ENCODE peak calls at places on chromosomes 5 and 9, in eight cellular contexts. One of them, this sample, is unnamed.

GRCh38 chr9:125374443-125375309 is 113.0 kb downstream of the GAPVD1 start:
- DNase-seq in endodermal cell: peak
- DNase-seq in glomerular endothelial cell: no peak
- DNase-seq in pancreas: peak
- DNase-seq in AG09319: peak
- DNase-seq in pons: peak
- DNase-seq in PC-9: peak
- DNase-seq in OCI-M1: peak
- DNase-seq in this sample: no peak

GRCh38 chr5:131221888-131222287 is 42.0 kb upstream of the CDC42SE2 start:
- DNase-seq in endodermal cell: no peak
- DNase-seq in glomerular endothelial cell: peak
- DNase-seq in pancreas: no peak
- DNase-seq in AG09319: no peak
- DNase-seq in pons: no peak
- DNase-seq in PC-9: no peak
- DNase-seq in OCI-M1: peak
- DNase-seq in this sample: no peak

GRCh38 chr5:353599-354580 is 32.4 kb downstream of the AHRR start:
- DNase-seq in endodermal cell: peak
- DNase-seq in glomerular endothelial cell: no peak
- DNase-seq in pancreas: no peak
- DNase-seq in AG09319: no peak
- DNase-seq in pons: no peak
- DNase-seq in PC-9: no peak
- DNase-seq in OCI-M1: no peak
- DNase-seq in this sample: peak

GRCh38 chr5:19986036-19986619 is 1.9 kb downstream of the CDH18 start:
- DNase-seq in endodermal cell: no peak
- DNase-seq in glomerular endothelial cell: no peak
- DNase-seq in pancreas: no peak
- DNase-seq in AG09319: no peak
- DNase-seq in pons: no peak
- DNase-seq in PC-9: no peak
- DNase-seq in OCI-M1: peak
- DNase-seq in this sample: no peak

GRCh38 chr5:9149988-9150387 is 395.9 kb downstream of the SEMA5A start:
- DNase-seq in endodermal cell: no peak
- DNase-seq in glomerular endothelial cell: no peak
- DNase-seq in pancreas: no peak
- DNase-seq in AG09319: peak
- DNase-seq in pons: no peak
- DNase-seq in PC-9: no peak
- DNase-seq in OCI-M1: no peak
- DNase-seq in this sample: no peak

GRCh38 chr5:83363111-83363510 is 108.4 kb upstream of the VCAN start:
- DNase-seq in endodermal cell: no peak
- DNase-seq in glomerular endothelial cell: no peak
- DNase-seq in pancreas: no peak
- DNase-seq in AG09319: no peak
- DNase-seq in pons: no peak
- DNase-seq in PC-9: no peak
- DNase-seq in OCI-M1: no peak
- DNase-seq in this sample: no peak

GRCh38 chr9:14479187-14479586 is 165.2 kb upstream of the NFIB start:
- DNase-seq in endodermal cell: no peak
- DNase-seq in glomerular endothelial cell: no peak
- DNase-seq in pancreas: no peak
- DNase-seq in AG09319: no peak
- DNase-seq in pons: no peak
- DNase-seq in PC-9: no peak
- DNase-seq in OCI-M1: peak
- DNase-seq in this sample: no peak

GRCh38 chr5:148416921-148417320 is 33.2 kb downstream of the FBXO38 start:
- DNase-seq in endodermal cell: no peak
- DNase-seq in glomerular endothelial cell: peak
- DNase-seq in pancreas: no peak
- DNase-seq in AG09319: no peak
- DNase-seq in pons: no peak
- DNase-seq in PC-9: no peak
- DNase-seq in OCI-M1: no peak
- DNase-seq in this sample: no peak

GRCh38 chr5:111453747-111454146 is 58.6 kb downstream of the STARD4 start:
- DNase-seq in endodermal cell: no peak
- DNase-seq in glomerular endothelial cell: no peak
- DNase-seq in pancreas: no peak
- DNase-seq in AG09319: no peak
- DNase-seq in pons: no peak
- DNase-seq in PC-9: no peak
- DNase-seq in OCI-M1: no peak
- DNase-seq in this sample: no peak

GRCh38 chr9:78213696-78214095 is 22.2 kb upstream of the CEP78 start:
- DNase-seq in endodermal cell: no peak
- DNase-seq in glomerular endothelial cell: no peak
- DNase-seq in pancreas: no peak
- DNase-seq in AG09319: no peak
- DNase-seq in pons: peak
- DNase-seq in PC-9: no peak
- DNase-seq in OCI-M1: peak
- DNase-seq in this sample: no peak

GRCh38 chr9:121246821-121247511 is 21.0 kb upstream of the GSN start:
- DNase-seq in endodermal cell: no peak
- DNase-seq in glomerular endothelial cell: no peak
- DNase-seq in pancreas: no peak
- DNase-seq in AG09319: no peak
- DNase-seq in pons: no peak
- DNase-seq in PC-9: no peak
- DNase-seq in OCI-M1: no peak
- DNase-seq in this sample: no peak

GRCh38 chr9:90032296-90033029 is 427.7 kb downstream of the GADD45G start:
- DNase-seq in endodermal cell: no peak
- DNase-seq in glomerular endothelial cell: no peak
- DNase-seq in pancreas: no peak
- DNase-seq in AG09319: no peak
- DNase-seq in pons: no peak
- DNase-seq in PC-9: no peak
- DNase-seq in OCI-M1: no peak
- DNase-seq in this sample: no peak

GRCh38 chr9:128703616-128704355 is 1.5 kb downstream of the PKN3 start:
- DNase-seq in endodermal cell: no peak
- DNase-seq in glomerular endothelial cell: no peak
- DNase-seq in pancreas: no peak
- DNase-seq in AG09319: no peak
- DNase-seq in pons: no peak
- DNase-seq in PC-9: no peak
- DNase-seq in OCI-M1: no peak
- DNase-seq in this sample: peak

GRCh38 chr9:132055756-132056155 is 23.9 kb downstream of the MED27 start:
- DNase-seq in endodermal cell: no peak
- DNase-seq in glomerular endothelial cell: no peak
- DNase-seq in pancreas: no peak
- DNase-seq in AG09319: no peak
- DNase-seq in pons: no peak
- DNase-seq in PC-9: no peak
- DNase-seq in OCI-M1: no peak
- DNase-seq in this sample: no peak

GRCh38 chr9:30774326-30774725 is 1610.1 kb upstream of the ACO1 start:
- DNase-seq in endodermal cell: peak
- DNase-seq in glomerular endothelial cell: no peak
- DNase-seq in pancreas: no peak
- DNase-seq in AG09319: no peak
- DNase-seq in pons: no peak
- DNase-seq in PC-9: no peak
- DNase-seq in OCI-M1: peak
- DNase-seq in this sample: peak

GRCh38 chr9:135248721-135249120 is 161.3 kb downstream of the OLFM1 start:
- DNase-seq in endodermal cell: no peak
- DNase-seq in glomerular endothelial cell: no peak
- DNase-seq in pancreas: no peak
- DNase-seq in AG09319: no peak
- DNase-seq in pons: no peak
- DNase-seq in PC-9: no peak
- DNase-seq in OCI-M1: no peak
- DNase-seq in this sample: peak